ENCODE peak calls at places on chromosomes 13 and 19, in eight cellular contexts. S, T, V, J, O, Q, W and M are unnamed samples.
A peak's percentile ranks its signal among the peaks of the same experiment; 100 is the strongest.

GRCh38 chr13:20192470-20193141 is at the start of gene GJB2:
- ATAC-seq in S (no peak), T (peak; percentile 12), V (peak; percentile 40), J (peak; percentile 77), O (peak; percentile 34), Q (peak; percentile 74), W (no peak), M (peak; percentile 17)

GRCh38 chr19:23101241-23101640 is 15.6 kb upstream of the ZNF730 start:
- ATAC-seq in S (no peak), T (no peak), V (no peak), J (no peak), O (no peak), Q (no peak), W (no peak), M (no peak)

GRCh38 chr19:50909240-50910070 is 1.7 kb downstream of the KLK4 start:
- ATAC-seq in S (peak; percentile 69), T (peak; percentile 76), V (peak; percentile 88), J (peak; percentile 86), O (peak; percentile 67), Q (peak; percentile 97), W (peak; percentile 99), M (no peak)

GRCh38 chr19:6219147-6219525 is 60.6 kb downstream of the MLLT1 start:
- ATAC-seq in S (no peak), T (no peak), V (no peak), J (peak; percentile 12), O (no peak), Q (no peak), W (no peak), M (no peak)

GRCh38 chr13:110138700-110139036 is 168.3 kb downstream of the COL4A1 start:
- ATAC-seq in S (no peak), T (peak; percentile 34), V (peak; percentile 17), J (peak; percentile 31), O (no peak), Q (peak; percentile 37), W (no peak), M (peak; percentile 2)

GRCh38 chr13:41216160-41216559 is 21.8 kb upstream of the KBTBD7 start:
- ATAC-seq in S (no peak), T (no peak), V (no peak), J (no peak), O (no peak), Q (peak; percentile 57), W (no peak), M (no peak)

GRCh38 chr19:49431330-49431749 is 6.2 kb downstream of the GFY start:
- ATAC-seq in S (peak; percentile 31), T (no peak), V (no peak), J (no peak), O (no peak), Q (no peak), W (peak; percentile 80), M (no peak)

GRCh38 chr13:74977498-74977897 is 504.5 kb downstream of the TBC1D4 start:
- ATAC-seq in S (no peak), T (no peak), V (no peak), J (no peak), O (no peak), Q (no peak), W (no peak), M (no peak)

GRCh38 chr19:47152632-47153031 is 22.0 kb downstream of the SAE1 start:
- ATAC-seq in S (no peak), T (no peak), V (no peak), J (no peak), O (no peak), Q (no peak), W (no peak), M (peak; percentile 51)

GRCh38 chr13:91313103-91313502 is 34.4 kb upstream of the MIR17HG start:
- ATAC-seq in S (peak; percentile 86), T (peak; percentile 84), V (peak; percentile 86), J (no peak), O (peak; percentile 36), Q (peak; percentile 58), W (peak; percentile 84), M (peak; percentile 58)

GRCh38 chr19:41528106-41528505 is 47.9 kb upstream of the CEACAM21 start:
- ATAC-seq in S (no peak), T (no peak), V (no peak), J (no peak), O (no peak), Q (no peak), W (no peak), M (no peak)

GRCh38 chr13:36163809-36164308 is 32.7 kb upstream of the DCLK1 start:
- ATAC-seq in S (no peak), T (no peak), V (peak; percentile 58), J (no peak), O (peak; percentile 58), Q (no peak), W (no peak), M (peak; percentile 34)

GRCh38 chr13:23547000-23547590 is 23.1 kb upstream of the TNFRSF19 start:
- ATAC-seq in S (peak; percentile 47), T (no peak), V (peak; percentile 96), J (peak; percentile 51), O (peak; percentile 67), Q (no peak), W (no peak), M (peak; percentile 63)

GRCh38 chr13:51276684-51277083 is 54.5 kb downstream of the FAM124A start:
- ATAC-seq in S (no peak), T (no peak), V (no peak), J (no peak), O (no peak), Q (no peak), W (no peak), M (peak; percentile 35)

GRCh38 chr13:102779426-102780159 is 6.0 kb upstream of the TEX30 start:
- ATAC-seq in S (peak; percentile 51), T (no peak), V (no peak), J (no peak), O (no peak), Q (no peak), W (peak; percentile 65), M (no peak)

GRCh38 chr19:1758959-1759903 is 5.9 kb downstream of the ONECUT3 start:
- ATAC-seq in S (no peak), T (no peak), V (no peak), J (no peak), O (no peak), Q (no peak), W (no peak), M (no peak)

DNA sequence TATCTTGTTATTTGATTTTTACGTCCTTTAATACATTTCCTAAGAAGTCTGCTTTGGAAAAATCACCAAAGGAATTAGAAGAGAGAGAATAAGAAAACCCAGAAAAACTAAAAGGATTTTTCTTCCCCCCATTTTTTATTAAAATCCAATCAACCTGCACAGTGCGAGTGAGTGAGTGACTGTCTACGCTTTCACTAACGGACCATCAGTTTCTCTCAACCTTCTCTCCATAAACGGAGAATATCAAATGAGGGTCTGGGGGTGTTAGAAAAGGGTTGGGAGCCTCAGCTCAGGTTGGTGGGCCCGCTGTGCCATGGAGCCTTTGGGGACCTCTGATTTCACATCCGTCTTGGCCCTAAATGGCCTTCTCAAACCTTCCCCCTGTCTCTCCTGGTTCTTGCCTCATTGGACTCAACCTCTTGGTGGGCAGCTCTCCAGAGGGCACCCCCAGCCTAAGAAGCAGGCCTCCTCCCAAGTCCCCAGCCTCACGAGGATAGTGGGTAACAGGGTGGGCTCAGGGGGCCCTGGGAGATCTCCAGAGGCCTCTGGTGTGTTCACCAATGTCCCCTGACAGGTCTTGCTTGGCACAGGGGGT is 764 bp upstream of the LRP3 start:
- ATAC-seq in S (no peak), T (no peak), V (no peak), J (no peak), O (no peak), Q (no peak), W (no peak), M (no peak)
- H3K4me3 ChIP-seq in S (no peak overlapping the region), T (no peak overlapping the region), V (peak overlapping the region; percentile 42), J (peak overlapping the region; percentile 29), O (peak overlapping the region; percentile 41), Q (peak overlapping the region; percentile 38), W (no peak overlapping the region), M (no peak overlapping the region)

DNA sequence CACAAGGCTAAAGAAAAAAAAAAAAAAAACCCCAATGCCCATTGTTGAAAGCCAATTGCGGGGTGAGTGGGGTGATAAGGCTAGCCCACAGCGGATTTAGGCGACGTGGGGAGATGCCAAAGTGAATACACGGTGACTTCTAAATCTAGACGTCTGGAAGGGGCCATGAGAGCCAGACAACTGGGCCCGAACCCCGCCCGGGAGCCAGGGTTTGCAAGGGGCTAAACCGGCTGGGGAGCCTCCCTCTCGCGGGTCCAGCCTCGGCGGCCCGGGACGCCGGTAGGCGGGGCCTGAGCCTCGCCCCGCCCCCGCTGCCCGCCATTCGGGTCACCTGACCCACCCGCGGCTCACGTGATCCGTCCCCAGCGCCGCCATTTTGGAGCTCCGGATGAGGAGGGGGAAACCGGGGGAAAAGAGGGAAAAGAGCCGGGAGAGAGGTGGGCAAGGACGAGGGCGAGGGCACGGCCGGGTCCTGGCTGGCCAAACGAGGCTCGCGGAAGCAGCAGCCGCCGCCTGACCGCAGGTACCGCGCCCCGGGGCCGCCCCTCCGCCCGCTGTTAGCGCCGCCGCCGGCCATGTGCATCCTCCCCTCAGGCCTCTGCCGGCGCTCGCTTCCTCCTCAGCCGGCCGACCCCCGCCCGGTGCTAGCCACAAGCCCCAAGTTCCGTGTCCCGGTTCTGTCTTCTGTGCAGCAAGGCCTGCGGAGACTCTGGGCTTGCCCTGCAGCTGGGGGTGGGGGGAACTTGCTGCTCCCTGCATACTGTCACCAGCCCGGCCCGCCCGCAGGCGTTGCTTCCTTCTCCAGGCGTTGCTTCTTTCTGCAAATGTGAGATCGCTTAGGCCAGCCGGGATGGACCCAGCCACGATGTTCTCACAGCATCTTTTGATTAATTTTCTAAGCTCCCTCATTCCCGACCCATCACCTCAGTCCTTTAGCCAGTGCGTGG is at the start of gene ZNF507:
- ATAC-seq in S (peak; percentile 93), T (peak; percentile 82), V (peak; percentile 92), J (peak; percentile 95), O (peak; percentile 98), Q (peak; percentile 89), W (peak; percentile 90), M (peak; percentile 94)
- TF ChIP-seq POLR2AphosphoS5 in S (peak; percentile 46), T (peak; percentile 67), V (peak; percentile 60), J (peak; percentile 80), O (peak; percentile 59), Q (peak; percentile 57), W (peak; percentile 65), M (peak; percentile 36)

GRCh38 chr13:84648069-84648640 is 765.9 kb upstream of the SLITRK1 start:
- ATAC-seq in S (no peak), T (no peak), V (no peak), J (no peak), O (no peak), Q (no peak), W (no peak), M (no peak)
- TF ChIP-seq CTCF in S (no peak), T (no peak), V (no peak), J (no peak), O (no peak), Q (no peak), W (no peak), M (no peak)

GRCh38 chr13:113291997-113292862 is 4.8 kb upstream of the LAMP1 start:
- ATAC-seq in S (no peak), T (peak; percentile 73), V (peak; percentile 63), J (no peak), O (peak; percentile 59), Q (peak; percentile 20), W (peak; percentile 58), M (no peak)
- H3K4me3 ChIP-seq in S (no peak overlapping the region), T (peak overlapping the region; percentile 40), V (peak overlapping the region; percentile 40), J (peak overlapping the region; percentile 44), O (peak overlapping the region; percentile 21), Q (peak overlapping the region; percentile 32), W (peak overlapping the region; percentile 9), M (no peak overlapping the region)

GRCh38 chr13:79497852-79498251 is 16.9 kb downstream of the NDFIP2 start:
- ATAC-seq in S (no peak), T (no peak), V (no peak), J (no peak), O (no peak), Q (no peak), W (no peak), M (no peak)
- TF ChIP-seq POLR2AphosphoS5 in S (no peak), T (no peak), V (no peak), J (no peak), O (no peak), Q (no peak), W (no peak), M (no peak)